ENCODE peak calls at places on chromosomes 3 and 15, in four cellular contexts. One of them, this sample, is unnamed.

GRCh38 chr3:129934234-129935123 is 40.0 kb upstream of the TRH start:
- DNase-seq in brain microvascular endothelial cell: peak; percentile 15
- DNase-seq in AG04449: no peak
- DNase-seq in tibial nerve: no peak
- DNase-seq in this sample: no peak

GRCh38 chr3:113423699-113424098 is 17.6 kb downstream of the CFAP44 start:
- DNase-seq in tibial nerve: no peak
- DNase-seq in AG04449: no peak
- DNase-seq in brain microvascular endothelial cell: no peak
- DNase-seq in this sample: no peak

GRCh38 chr15:63473007-63473748 is 31.2 kb upstream of the USP3 start:
- DNase-seq in brain microvascular endothelial cell: no peak
- DNase-seq in AG04449: no peak
- DNase-seq in tibial nerve: no peak
- DNase-seq in this sample: no peak

GRCh38 chr3:138987181-138987580 is 18.9 kb downstream of the PRR23A start:
- DNase-seq in tibial nerve: no peak
- DNase-seq in brain microvascular endothelial cell: no peak
- DNase-seq in AG04449: no peak
- DNase-seq in this sample: no peak

GRCh38 chr15:68347392-68347791 is 69.8 kb downstream of the FEM1B start:
- DNase-seq in brain microvascular endothelial cell: peak; percentile 64
- DNase-seq in AG04449: no peak
- DNase-seq in tibial nerve: no peak
- DNase-seq in this sample: peak; percentile 75

GRCh38 chr3:15097889-15098288 is 1.1 kb downstream of the RBSN start:
- DNase-seq in tibial nerve: no peak
- DNase-seq in brain microvascular endothelial cell: peak; percentile 3
- DNase-seq in AG04449: no peak
- DNase-seq in this sample: no peak

GRCh38 chr15:98391568-98391967 is 256.8 kb upstream of the IGF1R start:
- DNase-seq in AG04449: no peak
- DNase-seq in tibial nerve: no peak
- DNase-seq in brain microvascular endothelial cell: no peak
- DNase-seq in this sample: no peak

GRCh38 chr3:160956785-160957184 is 148.4 kb downstream of the B3GALNT1 start:
- DNase-seq in tibial nerve: no peak
- DNase-seq in AG04449: no peak
- DNase-seq in brain microvascular endothelial cell: peak; percentile 14
- DNase-seq in this sample: no peak

GRCh38 chr15:48520376-48521155 is 124.9 kb downstream of the FBN1 start:
- DNase-seq in AG04449: no peak
- DNase-seq in tibial nerve: no peak
- DNase-seq in brain microvascular endothelial cell: no peak
- DNase-seq in this sample: no peak

GRCh38 chr3:127320529-127321121 is 32.8 kb upstream of the PRR20G start:
- DNase-seq in brain microvascular endothelial cell: no peak
- DNase-seq in AG04449: no peak
- DNase-seq in tibial nerve: no peak
- DNase-seq in this sample: no peak

GRCh38 chr15:28881600-28881999 is 4.2 kb upstream of the APBA2 start:
- DNase-seq in AG04449: no peak
- DNase-seq in tibial nerve: no peak
- DNase-seq in brain microvascular endothelial cell: no peak
- DNase-seq in this sample: no peak

GRCh38 chr3:151580592-151580991 is 119.7 kb upstream of the IGSF10 start:
- DNase-seq in AG04449: peak; percentile 31
- DNase-seq in tibial nerve: no peak
- DNase-seq in brain microvascular endothelial cell: peak; percentile 12
- DNase-seq in this sample: peak; percentile 67

GRCh38 chr3:9229325-9229724 is 20.1 kb downstream of the SRGAP3 start:
- DNase-seq in tibial nerve: no peak
- DNase-seq in AG04449: no peak
- DNase-seq in brain microvascular endothelial cell: no peak
- DNase-seq in this sample: no peak

GRCh38 chr3:32383136-32383711 is 8.4 kb upstream of the CMTM7 start:
- DNase-seq in tibial nerve: no peak
- DNase-seq in AG04449: no peak
- DNase-seq in brain microvascular endothelial cell: no peak
- DNase-seq in this sample: no peak

DNA sequence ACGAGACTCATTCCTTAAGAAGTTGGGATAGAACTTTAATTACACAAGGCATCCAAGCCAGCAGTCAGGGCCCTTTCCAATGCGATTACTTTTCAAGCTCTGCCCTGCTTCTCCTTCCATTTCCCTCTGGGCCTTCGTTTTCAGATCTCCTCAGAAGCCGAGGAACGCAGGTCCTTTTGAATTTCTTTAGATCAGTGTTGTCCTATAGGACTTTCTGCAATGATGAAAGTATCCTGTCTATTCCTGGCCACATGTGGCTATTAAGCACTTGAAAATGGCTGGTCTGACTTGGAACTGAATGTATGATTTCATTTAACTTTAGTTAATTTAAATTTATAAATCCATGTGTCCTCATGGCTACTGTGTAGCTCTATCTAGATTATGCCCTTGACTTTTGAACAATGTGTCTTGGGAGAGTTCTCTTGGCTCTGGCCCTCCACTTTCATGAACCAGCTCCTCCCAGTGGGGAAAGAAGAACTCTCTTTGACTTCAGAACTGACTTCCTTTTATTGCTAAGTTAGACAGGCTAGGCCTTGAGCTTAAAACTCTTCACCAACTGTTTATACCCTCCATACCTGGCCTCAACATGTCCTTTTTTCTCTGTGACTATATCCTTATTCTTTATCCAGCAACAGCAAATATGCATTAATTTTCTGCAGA is 22.7 kb downstream of the TGFBR2 start:
- DNase-seq in tibial nerve: no peak
- DNase-seq in brain microvascular endothelial cell: no peak
- DNase-seq in AG04449: no peak
- DNase-seq in this sample: no peak
- TF ChIP-seq CTCF in tibial nerve: no peak
- TF ChIP-seq CTCF in brain microvascular endothelial cell: peak; percentile 48
- TF ChIP-seq CTCF in AG04449: no peak
- TF ChIP-seq CTCF in this sample: peak; percentile 11

DNA sequence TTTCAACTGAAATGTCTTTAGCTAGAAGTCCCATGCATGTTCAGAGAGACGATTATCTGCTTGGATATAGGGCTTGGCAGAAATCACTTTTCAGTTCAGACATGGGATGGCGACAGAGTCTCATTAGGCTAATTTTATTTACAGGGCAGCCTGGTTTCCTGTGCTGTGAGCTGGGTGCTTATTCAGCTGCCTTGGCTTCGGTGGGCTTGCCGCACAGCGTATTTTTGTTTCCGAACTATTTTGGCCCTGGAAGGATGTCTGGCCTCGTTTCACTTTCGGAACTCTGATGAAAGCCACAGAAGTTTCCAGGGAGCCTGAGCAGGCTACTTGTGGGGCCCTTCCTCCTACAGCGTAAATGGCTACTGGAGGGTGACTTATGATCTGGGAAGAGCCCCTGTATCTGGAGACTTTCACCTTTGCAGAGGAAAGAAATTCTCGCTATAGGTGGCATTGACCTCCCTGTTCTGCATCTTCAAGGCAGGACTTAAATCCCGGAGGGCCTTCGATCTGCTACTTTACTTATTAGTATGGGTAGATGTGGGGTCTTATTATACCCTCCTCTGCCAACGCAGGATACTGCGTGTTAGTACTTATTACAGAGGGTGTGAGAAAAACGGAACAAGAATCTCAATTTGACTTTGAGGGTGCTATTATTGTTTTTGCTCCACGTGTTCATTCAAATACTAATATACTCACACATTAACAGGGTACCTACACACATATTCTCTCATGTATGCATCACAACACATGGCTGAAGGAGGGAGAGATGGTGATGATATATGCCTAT is 364.0 kb upstream of the RBMS3 start:
- DNase-seq in tibial nerve: peak; percentile 40
- DNase-seq in AG04449: no peak
- DNase-seq in brain microvascular endothelial cell: peak; percentile 80
- DNase-seq in this sample: no peak
- H3K4me3 ChIP-seq in tibial nerve: peak overlapping the region; percentile 47
- H3K4me3 ChIP-seq in AG04449: no peak overlapping the region
- H3K4me3 ChIP-seq in brain microvascular endothelial cell: peak overlapping the region; percentile 56
- H3K4me3 ChIP-seq in this sample: no peak overlapping the region

GRCh38 chr15:59360305-59360704 is 12.4 kb downstream of the MYO1E start:
- DNase-seq in brain microvascular endothelial cell: no peak
- DNase-seq in AG04449: no peak
- DNase-seq in tibial nerve: no peak
- DNase-seq in this sample: no peak
- TF ChIP-seq CTCF in brain microvascular endothelial cell: peak; percentile 63
- TF ChIP-seq CTCF in AG04449: no peak
- TF ChIP-seq CTCF in tibial nerve: no peak
- TF ChIP-seq CTCF in this sample: peak; percentile 24

GRCh38 chr15:80455668-80456442 is 51.7 kb downstream of the ARNT2 start:
- DNase-seq in brain microvascular endothelial cell: peak; percentile 86
- DNase-seq in tibial nerve: peak; percentile 28
- DNase-seq in AG04449: peak; percentile 87
- DNase-seq in this sample: peak; percentile 84
- H3K4me3 ChIP-seq in brain microvascular endothelial cell: no peak overlapping the region
- H3K4me3 ChIP-seq in tibial nerve: no peak overlapping the region
- H3K4me3 ChIP-seq in AG04449: no peak overlapping the region
- H3K4me3 ChIP-seq in this sample: no peak overlapping the region

This sample was measured in HFF-Myc.